ENCODE peak calls at places on chromosomes 6 and 20, in six cellular contexts. F is WERI-Rb-1, P is HepG2, J is fibroblast of lung, B is epithelial cell of esophagus, L is SK-N-SH. T is an unnamed sample.

GRCh38 chr6:403659-404655 is 12.4 kb downstream of the IRF4 start:
- DNase-seq in J (no peak), L (no peak), B (no peak), F (no peak), P (no peak), T (no peak)

GRCh38 chr20:56779452-56780143 is 150.5 kb downstream of the TFAP2C start:
- DNase-seq in J (no peak), P (no peak), F (no peak), B (peak), L (no peak), T (no peak)

GRCh38 chr20:36318166-36318565 is 12.0 kb downstream of the DLGAP4 start:
- DNase-seq in J (no peak), P (no peak), L (peak), F (peak), B (no peak), T (no peak)

GRCh38 chr6:2478200-2478599 is 232.8 kb upstream of the GMDS start:
- DNase-seq in J (peak), B (peak), F (no peak), L (no peak), P (no peak), T (no peak)

GRCh38 chr6:150664091-150664490 is 64.4 kb downstream of the PLEKHG1 start:
- DNase-seq in B (no peak), P (no peak), F (no peak), L (no peak), J (no peak), T (no peak)

GRCh38 chr6:3031857-3032256 is 32.2 kb downstream of the NQO2 start:
- DNase-seq in B (no peak), L (no peak), J (no peak), P (peak), F (peak), T (peak)

GRCh38 chr20:50054626-50055511 is 58.1 kb downstream of the UBE2V1 start:
- DNase-seq in P (peak), J (peak), L (peak), F (no peak), B (no peak), T (peak)

GRCh38 chr6:105875974-105876640 is 210.0 kb upstream of the PRDM1 start:
- DNase-seq in L (no peak), F (peak), P (no peak), B (no peak), J (no peak), T (no peak)

GRCh38 chr6:26031151-26031594 is 56.1 kb upstream of the HFE start:
- DNase-seq in F (no peak), B (no peak), P (no peak), L (no peak), J (peak), T (no peak)

GRCh38 chr20:1302578-1303541 is 26.1 kb downstream of the SDCBP2 start:
- DNase-seq in F (peak), L (no peak), P (no peak), B (no peak), J (peak), T (no peak)

GRCh38 chr6:12148317-12148801 is 136.2 kb downstream of the HIVEP1 start:
- DNase-seq in P (no peak), L (no peak), F (no peak), B (peak), J (peak), T (no peak)

GRCh38 chr20:38290829-38291581 is 13.0 kb upstream of the BPI start:
- DNase-seq in L (peak), J (peak), F (peak), B (peak), P (peak), T (peak)

GRCh38 chr20:24721891-24722530 is 227.1 kb upstream of the CST7 start:
- DNase-seq in F (peak), B (no peak), J (no peak), L (no peak), P (no peak), T (no peak)

GRCh38 chr6:3489032-3489757 is 32.3 kb upstream of the SLC22A23 start:
- DNase-seq in P (no peak), J (peak), L (no peak), B (peak), F (no peak), T (no peak)

GRCh38 chr6:22129751-22130150 is 167.1 kb downstream of the PRL start:
- DNase-seq in L (no peak), F (no peak), J (peak), P (no peak), B (no peak), T (no peak)

GRCh38 chr6:22132662-22133061 is 164.2 kb downstream of the PRL start:
- DNase-seq in L (no peak), F (no peak), P (no peak), B (no peak), J (no peak), T (no peak)

GRCh38 chr6:22134308-22134707 is 162.5 kb downstream of the PRL start:
- DNase-seq in J (no peak), L (no peak), B (no peak), F (no peak), P (no peak), T (no peak)

GRCh38 chr6:22133352-22133751 is 163.5 kb downstream of the PRL start:
- DNase-seq in P (no peak), L (no peak), F (no peak), J (peak), B (no peak), T (no peak)

GRCh38 chr6:22135395-22135794 is 161.4 kb downstream of the PRL start:
- DNase-seq in F (no peak), J (no peak), B (no peak), P (no peak), L (no peak), T (no peak)
- TF ChIP-seq CTCF in F (no peak), J (no peak), B (no peak), P (no peak), L (no peak), T (no peak)

DNA sequence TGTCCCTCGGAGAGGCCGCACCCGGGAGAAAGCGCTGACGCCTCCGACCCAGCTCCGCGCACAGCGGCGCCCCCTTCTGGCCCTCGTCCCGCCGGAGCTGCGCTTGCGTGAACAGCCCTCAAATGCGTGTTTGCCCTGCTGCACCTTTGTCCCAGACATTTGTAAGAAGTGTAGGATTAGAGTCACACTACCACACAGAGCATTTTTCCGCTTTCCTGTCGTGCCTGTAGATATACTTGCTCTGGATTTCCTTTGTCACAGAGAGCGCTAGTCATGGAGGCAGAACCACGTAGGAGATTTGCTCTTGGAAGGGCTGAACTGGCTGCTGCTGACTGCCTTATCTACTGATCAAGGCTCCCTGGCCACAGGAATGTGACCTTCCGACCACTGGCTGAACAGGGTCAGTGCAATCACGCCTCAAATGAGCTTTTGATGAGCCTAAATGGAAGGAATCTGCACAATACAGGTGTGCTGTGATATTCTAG is 62.3 kb downstream of the PAX1 start:
- DNase-seq in L (peak), J (no peak), F (peak), P (peak), B (no peak), T (no peak)
- TF ChIP-seq CTCF in L (peak), J (no peak), F (peak), P (peak), B (no peak), T (no peak)

GRCh38 chr20:7361321-7361720 is 578.9 kb downstream of the HAO1 start:
- DNase-seq in F (no peak), J (no peak), B (no peak), L (no peak), P (no peak), T (no peak)

GRCh38 chr20:7355056-7355455 is 585.2 kb downstream of the HAO1 start:
- DNase-seq in F (no peak), J (no peak), B (peak), P (no peak), L (no peak), T (no peak)

GRCh38 chr20:7362601-7363000 is 577.7 kb downstream of the HAO1 start:
- DNase-seq in F (no peak), L (no peak), J (no peak), B (no peak), P (no peak), T (no peak)

GRCh38 chr20:7359739-7360138 is 580.5 kb downstream of the HAO1 start:
- DNase-seq in P (no peak), L (no peak), F (no peak), J (no peak), B (no peak), T (no peak)

DNA sequence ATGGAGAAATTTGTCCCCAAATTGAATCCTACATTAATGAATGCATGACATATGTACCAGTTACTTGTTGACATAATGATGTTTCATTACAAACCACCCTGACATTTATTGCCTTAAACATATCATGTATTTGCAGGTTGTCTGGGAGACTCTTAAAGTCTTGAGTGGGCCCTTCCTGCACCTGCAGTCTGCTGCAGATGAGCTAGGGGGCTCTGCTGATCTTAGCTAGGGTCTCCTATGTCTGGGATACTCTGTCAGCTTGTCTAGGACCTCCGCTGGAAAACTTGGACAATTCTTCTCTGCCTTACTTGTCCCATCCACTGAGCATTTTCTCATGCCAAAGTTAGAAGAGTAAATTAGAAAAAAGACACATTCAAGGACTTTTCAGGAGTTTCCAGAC is 581.6 kb downstream of the HAO1 start:
- DNase-seq in F (peak), J (no peak), P (no peak), B (no peak), L (no peak), T (no peak)
- TF ChIP-seq CTCF in F (peak), J (no peak), P (peak), B (no peak), L (no peak), T (no peak)

GRCh38 chr6:126030045-126030444 is 43.7 kb downstream of the TRMT11 start:
- DNase-seq in P (no peak), J (peak), L (peak), F (no peak), B (no peak), T (no peak)

GRCh38 chr6:126034671-126035070 is 48.3 kb downstream of the TRMT11 start:
- DNase-seq in P (no peak), J (no peak), B (no peak), L (no peak), F (no peak), T (no peak)

GRCh38 chr6:126038234-126038633 is 51.9 kb downstream of the TRMT11 start:
- DNase-seq in J (no peak), L (no peak), B (no peak), F (no peak), P (no peak), T (no peak)

GRCh38 chr6:126035764-126036163 is 49.4 kb downstream of the TRMT11 start:
- DNase-seq in P (no peak), B (no peak), F (no peak), J (no peak), L (no peak), T (no peak)

DNA sequence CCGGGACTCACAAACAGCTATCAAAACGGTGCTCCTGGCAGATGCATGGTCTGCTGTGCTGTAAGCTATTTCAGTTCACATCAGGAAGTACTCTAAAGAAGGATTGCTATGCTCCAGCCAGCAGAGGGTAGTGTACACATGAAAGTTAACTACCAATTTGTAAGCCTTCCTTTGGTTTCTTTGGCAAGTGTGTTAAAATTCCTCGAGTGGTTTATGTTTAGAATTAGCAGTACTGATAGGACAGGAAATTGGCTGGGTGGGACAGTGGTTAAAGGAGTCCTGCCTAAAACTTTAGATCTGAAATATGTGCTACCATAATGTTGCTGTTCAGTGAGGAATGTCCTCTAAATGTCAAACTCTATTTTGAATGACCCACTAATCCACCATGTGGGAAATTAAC is 47.4 kb downstream of the TRMT11 start:
- DNase-seq in F (peak), L (peak), P (peak), J (peak), B (peak), T (peak)
- TF ChIP-seq CTCF in F (peak), L (peak), P (peak), J (peak), B (peak), T (no peak)

GRCh38 chr6:31706599-31706998 is at the start of gene LY6G6F:
- DNase-seq in J (no peak), F (no peak), B (no peak), P (no peak), L (no peak), T (no peak)

GRCh38 chr6:31701666-31702420 is 1.3 kb downstream of the ABHD16A start:
- DNase-seq in L (peak), F (no peak), J (peak), P (no peak), B (no peak), T (no peak)

GRCh38 chr6:31702421-31702818 is 704 bp downstream of the ABHD16A start:
- DNase-seq in J (peak), P (no peak), L (no peak), F (no peak), B (no peak), T (no peak)

GRCh38 chr6:31700716-31701401 is 2.3 kb downstream of the ABHD16A start:
- DNase-seq in J (no peak), B (no peak), F (no peak), P (no peak), L (no peak), T (no peak)

GRCh38 chr6:31702819-31703716 is at the start of gene ABHD16A:
- DNase-seq in L (peak), P (peak), F (peak), B (peak), J (peak), T (peak)
- TF ChIP-seq CTCF in L (no peak), P (peak), F (no peak), B (no peak), J (no peak), T (peak)

GRCh38 chr6:27254566-27254965 is 7.1 kb downstream of the PRSS16 start:
- DNase-seq in L (no peak), F (no peak), P (no peak), J (no peak), B (no peak), T (no peak)

GRCh38 chr6:27248783-27249182 is 1.3 kb downstream of the PRSS16 start:
- DNase-seq in F (no peak), B (no peak), J (no peak), P (no peak), L (no peak), T (no peak)

GRCh38 chr6:27250955-27251671 is 3.6 kb downstream of the PRSS16 start:
- DNase-seq in F (peak), L (peak), J (peak), P (no peak), B (peak), T (peak)

GRCh38 chr6:27250277-27250954 is 2.9 kb downstream of the PRSS16 start:
- DNase-seq in B (no peak), L (peak), F (no peak), P (no peak), J (no peak), T (no peak)

DNA sequence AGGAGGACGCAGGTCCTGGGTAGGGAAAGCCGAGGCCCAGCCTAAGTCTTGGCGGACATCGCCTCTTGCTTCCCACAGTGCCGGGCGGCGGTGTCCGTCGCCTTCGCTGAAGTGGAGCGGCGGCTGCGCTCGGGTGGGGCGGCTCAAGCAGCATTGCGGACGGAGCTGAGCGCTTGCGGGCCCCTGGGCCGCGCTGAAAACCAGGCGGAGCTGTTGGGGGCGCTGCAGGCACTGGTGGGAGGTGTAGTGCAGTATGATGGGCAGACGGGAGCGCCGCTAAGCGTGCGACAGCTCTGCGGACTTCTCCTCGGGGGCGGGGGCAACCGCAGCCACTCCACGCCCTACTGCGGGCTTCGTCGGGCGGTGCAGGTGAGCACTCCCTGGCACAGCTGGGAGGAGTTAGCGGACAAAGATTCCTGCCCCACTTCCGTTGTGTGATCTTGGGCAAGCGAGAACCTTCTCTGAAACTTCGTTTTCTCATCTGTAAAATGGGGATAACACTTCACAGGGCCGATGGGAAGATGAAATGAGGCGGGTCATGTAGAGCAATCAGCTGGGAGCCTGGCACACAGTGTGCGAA is 4.3 kb downstream of the PRSS16 start:
- DNase-seq in L (peak), B (peak), P (no peak), J (peak), F (peak), T (peak)
- TF ChIP-seq CTCF in L (peak), B (peak), P (peak), J (no peak), F (peak), T (peak)

GRCh38 chr6:7749493-7749892 is 23.6 kb downstream of the BMP6 start:
- DNase-seq in F (no peak), L (no peak), J (no peak), P (no peak), B (no peak), T (no peak)

GRCh38 chr6:7747433-7747832 is 21.5 kb downstream of the BMP6 start:
- DNase-seq in F (peak), B (no peak), P (no peak), J (no peak), L (no peak), T (no peak)

GRCh38 chr6:7745942-7746341 is 20.0 kb downstream of the BMP6 start:
- DNase-seq in P (no peak), F (no peak), J (no peak), B (no peak), L (no peak), T (no peak)

GRCh38 chr6:7747901-7748504 is 22.1 kb downstream of the BMP6 start:
- DNase-seq in B (no peak), F (no peak), P (no peak), J (no peak), L (no peak), T (no peak)

GRCh38 chr6:7747016-7747415 is 21.1 kb downstream of the BMP6 start:
- DNase-seq in L (no peak), P (no peak), B (no peak), F (peak), J (no peak), T (no peak)
- TF ChIP-seq CTCF in L (no peak), P (no peak), B (no peak), F (peak), J (no peak), T (no peak)

GRCh38 chr6:75070244-75070643 is 135.6 kb downstream of the COL12A1 start:
- DNase-seq in L (no peak), P (no peak), J (no peak), B (no peak), F (no peak), T (no peak)
- TF ChIP-seq CTCF in L (no peak), P (no peak), J (no peak), B (no peak), F (no peak), T (no peak)

GRCh38 chr20:52783769-52784168 is 188.4 kb upstream of the TSHZ2 start:
- DNase-seq in L (no peak), P (peak), J (no peak), F (peak), B (peak), T (no peak)
- TF ChIP-seq CTCF in L (peak), P (peak), J (no peak), F (peak), B (peak), T (peak)

T was measured in Calu3.